ENCODE peak calls at places on chromosomes 3 and 15, in ten cellular contexts. P, T, D, H, S, X, V, G, Q and A are unnamed samples.
A peak's percentile ranks its signal among the peaks of the same experiment; 100 is the strongest.

GRCh38 chr15:66946578-66947164 is 118.7 kb upstream of the SMAD3 start:
- DNase-seq in Q (peak; percentile 82), X (peak; percentile 84), D (peak; percentile 66), T (peak; percentile 81), H (peak; percentile 49), P (peak; percentile 68), S (peak; percentile 65), G (peak; percentile 69), V (peak; percentile 48), A (peak; percentile 83)

GRCh38 chr15:85583404-85584390 is 203.3 kb downstream of the AKAP13 start:
- DNase-seq in S (peak; percentile 39), T (no peak), V (peak; percentile 89), Q (peak; percentile 67), G (no peak), X (peak; percentile 53), P (peak; percentile 38), H (peak; percentile 25), D (peak; percentile 9), A (peak; percentile 20)

GRCh38 chr15:70094690-70095311 is 2.9 kb downstream of the TLE3 start:
- DNase-seq in T (no peak), Q (peak; percentile 29), X (no peak), D (no peak), S (no peak), G (no peak), V (no peak), P (no peak), H (no peak), A (no peak)

GRCh38 chr3:194396561-194396896 is 2.5 kb downstream of the GP5 start:
- DNase-seq in P (no peak), V (no peak), X (no peak), T (no peak), H (no peak), S (no peak), D (no peak), G (no peak), Q (no peak), A (no peak)

GRCh38 chr3:194269610-194270145 is 81.5 kb downstream of the CPN2 start:
- DNase-seq in T (peak; percentile 60), S (peak; percentile 68), V (no peak), H (peak; percentile 92), P (peak; percentile 91), D (no peak), X (no peak), Q (no peak), G (no peak), A (no peak)

GRCh38 chr3:20478407-20478806 is 292.4 kb upstream of the SGO1 start:
- DNase-seq in S (no peak), Q (no peak), V (no peak), D (no peak), G (no peak), X (no peak), H (no peak), T (no peak), P (no peak), A (no peak)

GRCh38 chr3:4957978-4958377 is 21.3 kb upstream of the BHLHE40 start:
- DNase-seq in H (no peak), X (no peak), V (no peak), D (no peak), G (no peak), P (no peak), T (no peak), Q (no peak), S (no peak), A (no peak)

GRCh38 chr3:73868688-73869315 is 244.1 kb upstream of the PDZRN3 start:
- DNase-seq in P (no peak), H (peak; percentile 14), G (no peak), Q (peak; percentile 1), S (peak; percentile 44), T (peak; percentile 50), D (no peak), V (peak; percentile 36), X (no peak), A (peak; percentile 54)

GRCh38 chr3:143002083-143002712 is 828 bp downstream of the U2SURP start:
- DNase-seq in Q (peak; percentile 32), P (no peak), T (no peak), S (peak; percentile 27), X (peak; percentile 32), D (no peak), G (no peak), V (peak; percentile 38), H (no peak), A (peak; percentile 57)

GRCh38 chr3:155744091-155744625 is 713 bp downstream of the PLCH1 start:
- DNase-seq in H (peak; percentile 34), G (no peak), S (peak; percentile 22), P (peak; percentile 33), Q (peak; percentile 53), X (peak; percentile 63), T (peak; percentile 72), D (no peak), V (no peak), A (peak; percentile 47)

GRCh38 chr15:34206016-34206415 is 3.9 kb downstream of the KATNBL1 start:
- DNase-seq in V (peak; percentile 69), H (no peak), G (no peak), X (no peak), S (peak; percentile 15), Q (no peak), P (no peak), T (no peak), D (no peak), A (peak; percentile 19)

GRCh38 chr3:13528217-13528801 is 20.6 kb upstream of the FBLN2 start:
- DNase-seq in P (peak; percentile 42), X (no peak), Q (no peak), G (no peak), V (no peak), H (no peak), T (no peak), S (no peak), D (no peak), A (peak; percentile 39)
- TF ChIP-seq CTCF in P (peak; percentile 41), X (no peak), Q (no peak), G (no peak), V (peak; percentile 17), H (no peak), T (no peak), S (peak; percentile 42), D (no peak), A (no peak)

DNA sequence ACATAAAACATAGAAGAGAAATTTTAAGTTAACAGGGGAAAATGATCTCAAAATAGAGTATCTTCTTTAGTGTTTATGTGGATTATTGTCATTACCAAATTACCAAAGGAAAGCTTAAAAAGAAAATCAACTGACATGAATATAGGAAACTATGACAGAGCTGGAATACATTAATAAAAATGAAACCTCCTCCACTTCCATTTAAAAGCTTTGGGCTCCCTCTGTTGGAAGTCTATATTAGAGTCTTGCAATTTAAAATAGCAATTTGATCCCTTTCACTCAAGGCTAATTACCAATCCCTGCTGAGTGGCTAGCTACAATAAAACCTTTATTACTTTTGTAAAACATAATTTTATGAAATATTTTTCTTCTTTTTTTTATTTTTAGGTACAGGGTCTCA is 61.4 kb upstream of the IMPG2 start:
- DNase-seq in D (no peak), X (peak; percentile 15), H (no peak), T (no peak), V (peak; percentile 40), G (no peak), P (no peak), Q (no peak), S (peak; percentile 55), A (peak; percentile 51)
- TF ChIP-seq CTCF in D (peak; percentile 34), X (peak; percentile 34), H (peak; percentile 16), T (no peak), V (peak; percentile 28), G (peak; percentile 44), P (peak; percentile 66), Q (peak; percentile 69), S (peak; percentile 38), A (peak; percentile 30)

GRCh38 chr3:38136807-38137614 is at the start of gene ACAA1:
- DNase-seq in V (peak; percentile 98), P (peak; percentile 100), H (peak; percentile 100), G (peak; percentile 100), T (peak; percentile 99), X (peak; percentile 98), S (peak; percentile 99), Q (peak; percentile 100), D (peak; percentile 95), A (peak; percentile 99)
- TF ChIP-seq CTCF in V (no peak), P (no peak), H (no peak), G (no peak), T (no peak), X (no peak), S (no peak), Q (no peak), D (no peak), A (no peak)

GRCh38 chr3:66437341-66437929 is 63.4 kb downstream of the LRIG1 start:
- DNase-seq in H (no peak), D (no peak), P (no peak), Q (no peak), V (peak; percentile 55), G (no peak), T (no peak), S (no peak), X (no peak), A (no peak)

GRCh38 chr3:66432767-66433521 is 67.9 kb downstream of the LRIG1 start:
- DNase-seq in Q (no peak), X (no peak), G (no peak), H (no peak), P (no peak), D (no peak), V (no peak), S (no peak), T (no peak), A (no peak)

GRCh38 chr3:66433522-66433782 is 67.4 kb downstream of the LRIG1 start:
- DNase-seq in D (no peak), V (no peak), T (no peak), Q (no peak), P (no peak), H (no peak), G (no peak), S (no peak), X (no peak), A (no peak)

GRCh38 chr3:66438045-66438444 is 62.8 kb downstream of the LRIG1 start:
- DNase-seq in G (no peak), P (no peak), Q (no peak), V (no peak), H (peak; percentile 70), T (no peak), X (no peak), S (peak; percentile 48), D (no peak), A (no peak)

DNA sequence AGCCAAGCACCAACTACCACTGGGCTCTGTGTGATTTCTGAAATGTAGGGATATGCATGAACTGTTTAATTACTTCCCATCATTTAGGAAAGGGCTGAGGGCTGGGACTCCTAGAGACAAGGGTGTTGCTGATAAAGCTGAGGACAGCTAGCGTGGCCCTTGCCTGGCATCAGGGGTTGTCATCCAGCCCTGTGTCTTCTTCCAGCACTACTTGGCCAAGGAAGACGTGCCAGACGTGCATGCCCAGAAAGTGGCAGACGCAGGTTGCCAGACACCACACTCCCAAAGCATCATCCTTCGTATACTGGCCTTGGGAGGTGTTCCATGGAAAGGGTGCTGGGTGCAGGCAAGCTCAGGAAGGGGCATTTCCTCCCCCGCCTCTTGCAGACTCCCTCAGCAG is 64.8 kb downstream of the LRIG1 start:
- DNase-seq in X (no peak), D (no peak), V (no peak), Q (no peak), T (no peak), P (no peak), H (no peak), G (no peak), S (no peak), A (no peak)
- TF ChIP-seq CTCF in X (no peak), D (no peak), V (no peak), Q (no peak), T (no peak), P (no peak), H (no peak), G (no peak), S (no peak), A (no peak)

GRCh38 chr3:64728994-64729393 is 41.2 kb upstream of the ADAMTS9 start:
- DNase-seq in G (no peak), D (no peak), Q (no peak), H (no peak), V (no peak), S (no peak), P (peak; percentile 16), T (no peak), X (no peak), A (no peak)
- TF ChIP-seq CTCF in G (no peak), D (no peak), Q (no peak), H (no peak), V (no peak), S (no peak), P (no peak), T (no peak), X (no peak), A (no peak)